ENCODE peak calls at places on chromosomes 12 and 14, in five cellular contexts. R, V, J, F and W are unnamed samples.

GRCh38 chr12:12216349-12217017 is 50.4 kb downstream of the LRP6 start:
- DNase-seq in J (no peak), F (no peak), R (no peak), V (no peak), W (no peak)

GRCh38 chr12:98656289-98657101 is 11.4 kb downstream of the APAF1 start:
- DNase-seq in J (no peak), R (no peak), V (no peak), F (no peak), W (no peak)

GRCh38 chr12:3770891-3771290 is 18.0 kb upstream of the CRACR2A start:
- DNase-seq in J (no peak), R (no peak), V (no peak), F (no peak), W (no peak)

GRCh38 chr12:76864791-76865400 is 13.9 kb downstream of the CSRP2 start:
- DNase-seq in F (no peak), R (no peak), J (no peak), V (no peak), W (no peak)

GRCh38 chr12:124352839-124353238 is 57.9 kb downstream of the RFLNA start:
- DNase-seq in R (no peak), V (no peak), J (peak), F (no peak), W (no peak)

GRCh38 chr12:6842075-6842474 is 1.4 kb downstream of the GNB3 start:
- DNase-seq in V (no peak), R (no peak), F (no peak), J (no peak), W (no peak)

GRCh38 chr12:14868916-14869315 is 16.7 kb downstream of the MGP start:
- DNase-seq in R (no peak), F (no peak), J (no peak), V (no peak), W (no peak)

GRCh38 chr12:46663297-46663696 is 162.5 kb downstream of the SLC38A4 start:
- DNase-seq in J (no peak), V (no peak), F (no peak), R (no peak), W (no peak)

DNA sequence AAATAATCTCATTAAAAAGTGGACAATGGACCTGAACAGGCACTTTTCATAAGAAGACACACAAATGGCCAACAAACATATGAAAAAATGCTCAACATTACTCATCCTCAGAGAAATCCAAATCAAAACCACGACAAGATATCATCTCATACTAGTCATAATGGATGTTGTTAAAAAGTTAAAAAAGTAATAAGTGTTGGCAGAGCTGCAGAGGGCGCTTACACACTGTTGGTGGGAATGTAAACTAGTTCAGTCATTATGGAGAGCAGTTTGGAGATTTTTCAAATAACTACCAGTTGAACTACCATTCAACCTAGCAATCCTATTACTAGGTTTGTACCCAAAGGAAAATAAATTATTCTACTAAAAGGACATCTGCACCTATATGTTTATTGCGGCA is 47.2 kb downstream of the FOXG1 start:
- DNase-seq in V (no peak), F (no peak), J (no peak), R (no peak), W (no peak)
- TF ChIP-seq CTCF in V (no peak), F (no peak), J (no peak), R (no peak), W (peak)

GRCh38 chr14:91860238-91860637 is 7.1 kb downstream of the TC2N start:
- DNase-seq in V (no peak), R (no peak), F (no peak), J (no peak), W (no peak)

GRCh38 chr14:91861091-91861490 is 6.2 kb downstream of the TC2N start:
- DNase-seq in R (no peak), F (no peak), J (no peak), V (no peak), W (no peak)

GRCh38 chr14:91854327-91854934 is 12.9 kb downstream of the TC2N start:
- DNase-seq in F (no peak), V (no peak), J (no peak), R (no peak), W (no peak)

GRCh38 chr14:91862417-91862816 is 4.9 kb downstream of the TC2N start:
- DNase-seq in F (no peak), R (no peak), J (no peak), V (no peak), W (no peak)

GRCh38 chr14:91858536-91859275 is 8.6 kb downstream of the TC2N start:
- DNase-seq in F (no peak), J (no peak), V (no peak), R (no peak), W (no peak)
- TF ChIP-seq CTCF in F (no peak), J (no peak), V (no peak), R (no peak), W (peak)

GRCh38 chr14:20750194-20750593 is 4.5 kb downstream of the EDDM3A start:
- DNase-seq in V (no peak), F (no peak), R (no peak), J (no peak), W (no peak)
- TF ChIP-seq CTCF in V (no peak), F (no peak), R (no peak), J (no peak), W (no peak)

GRCh38 chr14:51239813-51240803 is at the start of gene TMX1:
- DNase-seq in V (peak), R (peak), J (peak), F (peak), W (peak)
- TF ChIP-seq CTCF in V (no peak), R (peak), J (no peak), F (no peak), W (no peak)

GRCh38 chr12:16187684-16188083 is 89.8 kb downstream of the SLC15A5 start:
- DNase-seq in V (no peak), J (no peak), F (no peak), R (no peak), W (no peak)

GRCh38 chr12:16184691-16185090 is 92.8 kb downstream of the SLC15A5 start:
- DNase-seq in R (no peak), F (no peak), V (no peak), J (no peak), W (no peak)

DNA sequence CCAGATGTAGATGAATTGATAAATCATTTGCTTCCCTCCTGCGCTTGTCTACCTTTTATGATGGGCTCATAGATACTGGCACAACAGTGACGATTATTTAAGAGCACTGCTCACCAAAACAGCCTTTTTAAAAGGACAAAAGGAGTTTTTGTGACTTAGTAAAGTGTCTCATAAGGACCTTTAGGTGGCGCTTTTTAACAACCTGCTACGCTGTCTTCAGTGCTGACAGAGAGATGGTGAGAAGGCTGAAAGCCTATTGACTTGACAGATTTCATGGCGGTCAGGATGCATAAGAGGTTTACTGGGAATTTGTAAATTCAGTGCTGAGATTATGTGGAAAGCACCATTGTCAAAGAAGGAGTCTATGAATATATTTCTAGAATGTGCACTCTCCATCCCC is 87.6 kb downstream of the SLC15A5 start:
- DNase-seq in V (no peak), R (peak), J (no peak), F (no peak), W (no peak)
- TF ChIP-seq CTCF in V (no peak), R (peak), J (no peak), F (no peak), W (no peak)

DNA sequence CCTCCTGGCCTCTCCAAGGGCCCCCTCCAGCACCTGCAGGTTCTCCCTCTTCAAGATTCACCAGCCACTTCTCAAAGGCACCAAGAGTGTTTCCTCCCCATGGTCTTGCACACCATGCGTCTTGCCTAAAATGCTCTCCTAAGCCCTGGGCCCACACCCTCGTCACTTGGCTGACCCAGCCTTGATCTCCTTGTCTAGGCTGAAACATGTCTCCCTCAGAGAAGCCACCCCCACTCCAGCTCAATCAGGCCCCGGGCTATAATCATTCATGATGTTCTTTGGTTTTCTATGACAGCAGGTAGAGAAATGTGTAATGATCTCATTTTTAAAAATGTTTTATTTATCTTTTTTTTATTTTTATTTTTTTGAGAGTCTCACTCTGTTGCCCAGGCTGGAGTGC is 88.1 kb downstream of the EFCAB11 start:
- DNase-seq in R (no peak), V (no peak), J (no peak), F (no peak), W (no peak)
- TF ChIP-seq CTCF in R (no peak), V (no peak), J (no peak), F (no peak), W (no peak)

GRCh38 chr12:81992461-81992860 is 233.3 kb upstream of the PPFIA2 start:
- DNase-seq in F (no peak), J (no peak), V (no peak), R (peak), W (no peak)
- TF ChIP-seq CTCF in F (no peak), J (no peak), V (no peak), R (peak), W (peak)

GRCh38 chr12:2690348-2691000 is 104.3 kb upstream of the FKBP4 start:
- DNase-seq in J (peak), F (no peak), R (no peak), V (no peak), W (no peak)

GRCh38 chr12:2692156-2692555 is 102.6 kb upstream of the FKBP4 start:
- DNase-seq in R (no peak), J (peak), F (no peak), V (no peak), W (no peak)

GRCh38 chr12:2689879-2690278 is 104.9 kb upstream of the FKBP4 start:
- DNase-seq in R (peak), J (peak), V (no peak), F (no peak), W (no peak)

GRCh38 chr12:2691001-2691339 is 103.8 kb upstream of the FKBP4 start:
- DNase-seq in F (no peak), J (peak), R (peak), V (peak), W (no peak)

DNA sequence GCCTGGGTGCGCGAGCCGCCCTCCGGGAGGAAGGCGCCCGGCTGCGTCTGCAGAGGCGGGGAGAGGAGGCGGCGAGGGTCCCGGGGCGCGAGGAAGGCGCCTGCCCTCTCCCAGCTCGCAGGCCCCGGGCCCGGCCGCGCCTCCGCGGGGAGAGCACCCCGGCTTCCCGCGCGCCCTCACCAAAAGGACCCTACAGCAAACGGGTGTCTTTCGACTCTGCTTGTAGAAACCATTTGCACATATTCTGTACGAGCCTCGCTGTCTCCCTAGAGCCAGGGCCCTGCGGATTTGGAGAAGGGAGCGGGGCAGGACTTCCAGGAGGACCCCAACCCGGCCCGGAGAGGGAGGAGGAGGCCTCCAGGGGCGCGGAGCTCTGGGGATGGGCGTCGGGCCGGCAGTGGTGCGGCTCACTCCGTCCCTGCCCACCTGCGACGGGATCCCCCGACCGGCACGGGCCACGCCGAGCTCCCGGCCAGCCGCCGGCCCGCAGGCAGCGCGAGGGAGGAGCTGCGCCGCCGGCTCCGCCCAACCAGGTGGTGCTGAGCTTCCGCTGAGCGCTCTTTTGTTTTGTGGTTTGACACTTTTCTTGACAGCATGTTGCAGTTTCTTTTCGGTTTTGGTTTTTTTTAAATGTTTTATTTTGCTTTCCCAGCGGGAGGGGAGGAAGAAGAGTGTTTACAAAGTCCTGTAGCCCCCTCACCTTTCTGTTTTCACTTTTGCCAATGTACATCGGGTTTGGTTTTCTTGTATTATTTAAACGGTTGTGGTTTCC is 103.2 kb upstream of the FKBP4 start:
- DNase-seq in V (peak), J (peak), F (no peak), R (peak), W (no peak)
- TF ChIP-seq CTCF in V (no peak), J (no peak), F (no peak), R (no peak), W (no peak)

GRCh38 chr12:57813971-57814771 is 4.4 kb downstream of the AVIL start:
- DNase-seq in R (no peak), V (no peak), F (no peak), J (no peak), W (no peak)
- TF ChIP-seq CTCF in R (no peak), V (no peak), F (no peak), J (no peak), W (no peak)